ENCODE peak calls at places on chromosomes 1 and 21, in five cellular contexts. L is adrenal gland, N is heart right ventricle, U is HAP-1, S is K562. C is an unnamed sample.

GRCh38 chr1:191608367-191608766 is 549.9 kb upstream of the RGS18 start:
- DNase-seq in L (no peak), N (no peak), S (no peak), U (no peak), C (no peak)

GRCh38 chr1:241614144-241614543 is 26.0 kb downstream of the CHML start:
- DNase-seq in S (no peak), L (no peak), N (no peak), U (no peak), C (no peak)

GRCh38 chr1:221435510-221435909 is 306.4 kb downstream of the DUSP10 start:
- DNase-seq in L (no peak), S (peak; percentile 42), U (peak; percentile 57), N (no peak), C (peak; percentile 75)

GRCh38 chr1:43525995-43526394 is 4.7 kb upstream of the PTPRF start:
- DNase-seq in U (no peak), L (no peak), S (no peak), N (no peak), C (peak; percentile 80)

GRCh38 chr1:84613026-84613425 is 38.8 kb upstream of the CTBS start:
- DNase-seq in N (no peak), U (no peak), L (no peak), S (no peak), C (no peak)

GRCh38 chr1:114124644-114125043 is 29.0 kb downstream of the SYT6 start:
- DNase-seq in N (no peak), L (no peak), U (no peak), S (no peak), C (no peak)

GRCh38 chr1:173914366-173914871 is 2.7 kb downstream of the SERPINC1 start:
- DNase-seq in L (no peak), U (peak; percentile 42), N (no peak), S (peak; percentile 81), C (peak; percentile 42)

GRCh38 chr1:184974086-184974836 is at the start of gene NIBAN1:
- DNase-seq in L (peak; percentile 72), U (no peak), S (peak; percentile 78), N (peak; percentile 73), C (peak; percentile 29)

GRCh38 chr1:54949971-54950360 is 30.5 kb upstream of the TMEM61 start:
- DNase-seq in L (no peak), U (no peak), N (no peak), S (no peak), C (no peak)

GRCh38 chr21:36701912-36702621 is 3.2 kb downstream of the SIM2 start:
- DNase-seq in N (no peak), L (peak; percentile 15), S (no peak), U (no peak), C (peak; percentile 63)

GRCh38 chr1:117512728-117513321 is 93.0 kb upstream of the TENT5C start:
- DNase-seq in S (peak; percentile 29), L (no peak), U (peak; percentile 8), N (no peak), C (peak; percentile 68)

GRCh38 chr1:47477595-47478080 is 39.8 kb downstream of the FOXD2 start:
- DNase-seq in L (no peak), S (no peak), U (no peak), N (no peak), C (peak; percentile 2)

GRCh38 chr1:2909797-2910196 is 108.3 kb upstream of the TTC34 start:
- DNase-seq in N (no peak), S (no peak), L (no peak), U (no peak), C (no peak)

GRCh38 chr1:198563578-198563977 is 23.1 kb upstream of the ATP6V1G3 start:
- DNase-seq in L (no peak), N (no peak), S (no peak), U (no peak), C (no peak)

GRCh38 chr1:101150266-101150665 is 86.6 kb upstream of the S1PR1 start:
- DNase-seq in L (no peak), S (no peak), U (peak; percentile 54), N (no peak), C (no peak)

GRCh38 chr1:204729516-204729915 is 44.0 kb upstream of the LRRN2 start:
- DNase-seq in S (no peak), L (no peak), N (no peak), U (no peak), C (no peak)

GRCh38 chr1:18643154-18644012 is 12.7 kb downstream of the PAX7 start:
- DNase-seq in U (no peak), L (no peak), S (peak; percentile 59), N (no peak), C (peak; percentile 11)

GRCh38 chr1:108653431-108654105 is 7.3 kb downstream of the HENMT1 start:
- DNase-seq in S (no peak), U (no peak), L (no peak), N (no peak), C (no peak)

GRCh38 chr21:33885158-33885514 is 30.5 kb downstream of the ATP5PO start:
- DNase-seq in U (no peak), L (no peak), S (no peak), N (no peak), C (no peak)

GRCh38 chr21:41924355-41924754 is 29.5 kb downstream of the C2CD2 start:
- DNase-seq in U (no peak), N (no peak), L (no peak), S (no peak), C (no peak)

GRCh38 chr1:234709473-234710279 is 99.7 kb upstream of the IRF2BP2 start:
- DNase-seq in N (peak; percentile 65), L (peak; percentile 85), U (no peak), S (peak; percentile 44), C (no peak)

GRCh38 chr21:16455978-16456377 is 726.2 kb downstream of the USP25 start:
- DNase-seq in U (peak; percentile 86), S (no peak), N (no peak), L (no peak), C (no peak)

GRCh38 chr1:196558424-196558823 is 49.8 kb downstream of the KCNT2 start:
- DNase-seq in U (peak; percentile 24), S (no peak), L (no peak), N (no peak), C (peak; percentile 4)

GRCh38 chr1:28855469-28855944 is 43.5 kb downstream of the OPRD1 start:
- DNase-seq in S (no peak), U (no peak), L (no peak), N (no peak), C (no peak)

GRCh38 chr1:119865607-119866006 is 30.7 kb downstream of the ADAM30 start:
- DNase-seq in L (no peak), S (no peak), U (no peak), N (no peak), C (no peak)

GRCh38 chr1:41662656-41663437 is 178.4 kb upstream of the EDN2 start:
- DNase-seq in N (peak; percentile 51), L (peak; percentile 65), U (peak; percentile 8), S (no peak), C (peak; percentile 78)

GRCh38 chr1:53048960-53049573 is 12.9 kb upstream of the PODN start:
- DNase-seq in L (no peak), U (peak; percentile 51), N (no peak), S (no peak), C (no peak)

GRCh38 chr1:247175458-247175857 is 3.6 kb upstream of the ZNF124 start:
- DNase-seq in U (no peak), N (no peak), L (no peak), S (no peak), C (no peak)

GRCh38 chr1:203324103-203325003 is 19.0 kb downstream of the BTG2 start:
- DNase-seq in N (no peak), S (no peak), L (no peak), U (no peak), C (no peak)
- H3K4me1 ChIP-seq in N (peaks cover 77% of the 10 kb centered on the region), S (peaks cover 32% of the 10 kb centered on the region), L (peaks cover 15% of the 10 kb centered on the region), U (peaks cover 52% of the 10 kb centered on the region), C (peaks cover 2% of the 10 kb centered on the region)

DNA sequence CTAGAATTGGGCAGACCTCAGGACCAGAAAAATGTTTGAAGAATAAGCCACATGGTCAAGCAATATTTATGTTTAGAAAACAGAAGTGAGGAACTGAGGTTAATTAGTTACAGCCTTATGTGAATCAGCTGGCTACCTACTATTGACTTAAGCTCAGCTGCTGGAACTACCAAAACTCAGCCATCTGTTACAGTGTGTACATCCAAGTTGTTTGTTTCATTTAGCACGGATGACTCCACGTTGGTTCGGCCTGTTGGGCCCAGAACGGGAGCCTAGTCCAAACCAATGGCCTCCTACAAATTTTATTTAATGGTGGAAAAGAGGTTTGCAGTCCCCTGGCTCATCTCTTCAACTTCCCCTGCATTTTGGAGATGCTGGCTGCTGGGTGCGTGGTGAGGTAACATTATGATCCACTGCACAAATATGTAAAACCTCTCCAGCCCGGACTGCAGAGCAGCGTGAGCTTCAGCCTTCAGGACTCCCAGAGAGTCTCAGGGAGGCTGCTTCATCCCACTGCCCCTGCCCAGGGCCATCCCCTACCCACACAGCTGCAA is 143.4 kb downstream of the ZZZ3 start:
- DNase-seq in N (no peak), U (no peak), L (no peak), S (no peak), C (peak; percentile 77)
- H3K4me1 ChIP-seq in N (peaks cover 12% of the 10 kb centered on the region), U (no peaks in the 10 kb centered on the region), L (no peaks in the 10 kb centered on the region), S (peaks cover 4% of the 10 kb centered on the region), C (no peaks in the 10 kb centered on the region)

GRCh38 chr1:91650764-91651163 is 150.1 kb downstream of the CDC7 start:
- DNase-seq in N (peak; percentile 19), U (no peak), L (peak; percentile 88), S (peak; percentile 47), C (peak; percentile 4)

GRCh38 chr1:91647061-91647460 is 146.4 kb downstream of the CDC7 start:
- DNase-seq in L (no peak), U (no peak), S (no peak), N (no peak), C (no peak)

GRCh38 chr1:91653183-91653582 is 152.5 kb downstream of the CDC7 start:
- DNase-seq in S (no peak), N (no peak), U (no peak), L (no peak), C (no peak)

GRCh38 chr1:91651671-91652071 is 151.0 kb downstream of the CDC7 start:
- DNase-seq in U (no peak), S (peak; percentile 64), N (peak; percentile 46), L (peak; percentile 76), C (no peak)

DNA sequence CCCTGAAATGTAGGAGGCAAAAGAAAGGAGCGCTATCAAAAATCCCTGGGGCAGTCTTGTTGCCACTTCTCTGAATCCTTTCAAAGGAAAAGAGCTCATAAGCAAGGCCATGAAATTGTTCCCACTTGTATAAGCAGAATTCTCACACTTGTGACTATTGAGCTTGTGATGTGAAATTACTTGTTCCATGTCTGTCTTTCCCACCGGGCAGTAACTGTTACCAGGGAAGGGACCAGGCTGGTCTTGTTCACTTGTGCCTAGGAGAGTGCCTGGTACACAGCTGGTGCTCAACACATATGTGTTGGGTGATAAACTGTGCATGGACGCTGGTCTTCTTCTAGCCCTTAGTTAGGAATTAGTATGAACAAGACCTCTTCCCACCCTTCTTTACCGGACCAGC is 150.6 kb downstream of the CDC7 start:
- DNase-seq in L (no peak), U (no peak), N (no peak), S (no peak), C (no peak)
- H3K4me1 ChIP-seq in L (peaks cover 13% of the 10 kb centered on the region), U (no peaks in the 10 kb centered on the region), N (peaks cover 20% of the 10 kb centered on the region), S (peaks cover 7% of the 10 kb centered on the region), C (no peaks in the 10 kb centered on the region)

GRCh38 chr1:112143871-112144441 is 154.5 kb upstream of the KCND3 start:
- DNase-seq in S (no peak), N (no peak), U (no peak), L (no peak), C (no peak)

GRCh38 chr1:112141923-112142322 is 152.5 kb upstream of the KCND3 start:
- DNase-seq in L (no peak), N (no peak), U (no peak), S (no peak), C (no peak)

GRCh38 chr1:112146201-112146715 is 156.8 kb upstream of the KCND3 start:
- DNase-seq in L (no peak), N (no peak), U (no peak), S (no peak), C (no peak)

GRCh38 chr1:112141301-112141700 is 151.8 kb upstream of the KCND3 start:
- DNase-seq in S (no peak), N (no peak), U (no peak), L (no peak), C (no peak)

GRCh38 chr1:112144738-112145426 is 155.4 kb upstream of the KCND3 start:
- DNase-seq in S (no peak), N (peak; percentile 18), U (no peak), L (no peak), C (no peak)
- H3K4me1 ChIP-seq in S (no peaks in the 10 kb centered on the region), N (peaks cover 8% of the 10 kb centered on the region), U (no peaks in the 10 kb centered on the region), L (no peaks in the 10 kb centered on the region), C (no peaks in the 10 kb centered on the region)